ENCODE peak calls at places on chromosomes 13 and 19, in eight cellular contexts. I, M, R, V, H, D, T and Y are unnamed samples.

GRCh38 chr19:47518139-47518538 is 3.3 kb upstream of the NAPA start:
- DNase-seq in M (no peak), T (no peak), D (no peak), I (no peak), H (peak; percentile 26), V (peak; percentile 49), R (peak; percentile 90), Y (no peak)

GRCh38 chr19:1046836-1047695 is 7.2 kb downstream of the ABCA7 start:
- DNase-seq in H (peak; percentile 48), I (no peak), M (no peak), R (no peak), D (no peak), V (no peak), T (no peak), Y (no peak)

GRCh38 chr19:7799640-7800355 is 30.2 kb upstream of the EVI5L start:
- DNase-seq in M (peak; percentile 71), R (no peak), I (peak; percentile 94), D (peak; percentile 43), H (no peak), T (peak; percentile 82), V (peak; percentile 55), Y (peak; percentile 64)

GRCh38 chr13:98327326-98328314 is 150.6 kb upstream of the RNF113B start:
- DNase-seq in D (no peak), V (peak; percentile 88), I (no peak), H (no peak), R (no peak), T (peak; percentile 47), M (no peak), Y (no peak)

GRCh38 chr19:31725051-31725450 is 375.8 kb upstream of the TSHZ3 start:
- DNase-seq in T (peak; percentile 46), R (no peak), D (no peak), I (no peak), M (no peak), V (peak; percentile 45), H (no peak), Y (no peak)

GRCh38 chr13:48626077-48626449 is 27.7 kb upstream of the CYSLTR2 start:
- DNase-seq in D (no peak), T (peak; percentile 77), V (peak; percentile 80), M (no peak), R (no peak), H (no peak), I (no peak), Y (no peak)

GRCh38 chr13:80716610-80717081 is 375.7 kb upstream of the SPRY2 start:
- DNase-seq in V (no peak), I (no peak), T (no peak), R (no peak), M (peak; percentile 54), D (no peak), H (peak; percentile 57), Y (no peak)

GRCh38 chr19:35903550-35904179 is 1.3 kb downstream of the HCST start:
- DNase-seq in R (peak; percentile 84), D (peak; percentile 53), M (peak; percentile 73), V (peak; percentile 78), I (peak; percentile 59), T (peak; percentile 27), H (peak; percentile 85), Y (peak; percentile 83)

GRCh38 chr19:5804516-5805464 is at the start of gene NRTN:
- DNase-seq in T (no peak), D (no peak), I (peak; percentile 57), H (no peak), M (peak; percentile 79), R (no peak), V (no peak), Y (peak; percentile 85)

GRCh38 chr13:40583738-40584137 is 82.7 kb downstream of the FOXO1 start:
- DNase-seq in D (no peak), R (no peak), I (no peak), H (no peak), V (no peak), T (no peak), M (no peak), Y (no peak)

GRCh38 chr13:21413013-21413412 is 46.1 kb downstream of the ZDHHC20 start:
- DNase-seq in I (no peak), M (no peak), H (no peak), T (no peak), V (peak; percentile 23), R (no peak), D (no peak), Y (no peak)

GRCh38 chr19:49639401-49640112 is 386 bp downstream of the RRAS start:
- DNase-seq in M (no peak), I (no peak), R (no peak), V (no peak), D (no peak), H (no peak), T (no peak), Y (peak; percentile 39)

GRCh38 chr19:41957838-41958366 is 1.2 kb downstream of the RABAC1 start:
- DNase-seq in D (peak; percentile 57), V (peak; percentile 81), I (peak; percentile 87), M (peak; percentile 78), T (peak; percentile 82), R (no peak), H (peak; percentile 78), Y (no peak)
- H3K4me3 ChIP-seq in D (peak overlapping the region; percentile 93), V (peak overlapping the region; percentile 99), I (peak overlapping the region; percentile 88), M (peak overlapping the region; percentile 80), T (peak overlapping the region; percentile 94), R (peak overlapping the region; percentile 89), H (peak overlapping the region; percentile 92), Y (no peak overlapping the region)

DNA sequence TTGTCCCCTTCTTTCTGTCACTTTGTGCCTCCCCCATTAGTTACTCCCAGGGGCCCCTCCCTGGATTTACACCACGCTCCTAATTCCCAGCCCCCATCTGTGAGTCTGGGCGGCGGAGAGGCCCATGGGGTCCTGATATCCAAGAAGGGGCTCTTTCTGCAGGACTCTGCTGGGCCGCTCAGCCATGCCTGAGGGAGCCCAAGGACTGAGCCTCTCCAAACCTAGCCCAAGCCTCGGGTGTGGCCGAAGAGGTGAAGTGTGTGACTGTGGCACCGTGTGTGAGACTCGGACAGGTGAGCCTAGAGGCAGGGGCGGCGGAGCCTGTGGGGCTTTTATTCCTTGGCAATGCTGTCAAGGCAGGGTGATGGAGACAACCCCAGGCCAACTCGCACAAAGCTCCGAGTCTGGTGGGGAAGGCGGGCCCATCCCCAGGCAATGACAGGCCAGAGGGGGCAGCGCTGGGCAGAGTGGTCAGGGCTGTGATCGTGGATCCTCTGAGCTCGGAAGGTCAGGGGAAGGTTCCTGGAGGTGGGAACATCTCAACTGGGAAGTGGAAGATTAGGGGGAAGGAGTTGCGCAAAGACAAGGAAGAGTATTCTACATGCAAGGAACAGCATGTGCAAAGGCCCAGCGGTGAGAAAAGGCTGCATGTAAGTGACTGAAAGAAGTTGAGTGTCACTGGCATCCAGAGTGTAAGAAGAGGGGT is 1.6 kb downstream of the PLEKHG2 start:
- DNase-seq in M (no peak), V (no peak), H (peak; percentile 67), I (no peak), T (no peak), D (no peak), R (no peak), Y (peak; percentile 92)
- TF ChIP-seq CTCF in M (no peak), V (peak; percentile 20), H (no peak), I (peak; percentile 42), T (peak; percentile 38), D (peak; percentile 15), R (peak; percentile 18), Y (no peak)

GRCh38 chr19:3606690-3607289 is at the start of gene TBXA2R:
- DNase-seq in R (no peak), D (no peak), V (peak; percentile 66), I (peak; percentile 59), H (no peak), M (peak; percentile 79), T (peak; percentile 60), Y (peak; percentile 41)

GRCh38 chr19:3605361-3605760 is 1.3 kb downstream of the TBXA2R start:
- DNase-seq in V (no peak), I (no peak), T (no peak), M (no peak), H (no peak), R (no peak), D (no peak), Y (no peak)

GRCh38 chr19:3604987-3605343 is 1.7 kb downstream of the TBXA2R start:
- DNase-seq in M (no peak), V (no peak), T (no peak), D (no peak), H (no peak), R (peak; percentile 11), I (no peak), Y (no peak)

GRCh38 chr19:3606174-3606689 is 443 bp downstream of the TBXA2R start:
- DNase-seq in M (peak; percentile 85), I (peak; percentile 35), R (no peak), D (no peak), H (no peak), V (no peak), T (no peak), Y (no peak)

DNA sequence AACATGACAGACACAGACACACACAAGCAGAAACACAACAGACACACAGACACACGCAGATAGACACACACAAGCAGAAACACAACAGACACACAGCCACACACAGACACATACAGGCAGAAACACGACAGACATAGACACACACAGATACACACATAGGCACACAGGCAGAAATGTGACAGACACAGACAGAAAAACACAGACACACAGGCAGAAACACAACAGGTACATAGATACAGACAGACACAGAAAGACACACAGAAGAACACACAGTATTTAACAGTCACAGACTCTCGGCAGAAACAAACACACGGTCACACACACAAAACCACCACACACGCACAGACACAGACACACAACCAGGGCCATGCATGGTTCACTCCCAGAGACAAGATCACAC is 905 bp downstream of the TBXA2R start:
- DNase-seq in H (no peak), M (no peak), T (peak; percentile 11), I (no peak), D (no peak), V (no peak), R (no peak), Y (no peak)
- H3K4me3 ChIP-seq in H (peak overlapping the region; percentile 62), M (no peak overlapping the region), T (peak overlapping the region; percentile 76), I (peak overlapping the region; percentile 66), D (peak overlapping the region; percentile 37), V (peak overlapping the region; percentile 63), R (no peak overlapping the region), Y (peak overlapping the region; percentile 24)

DNA sequence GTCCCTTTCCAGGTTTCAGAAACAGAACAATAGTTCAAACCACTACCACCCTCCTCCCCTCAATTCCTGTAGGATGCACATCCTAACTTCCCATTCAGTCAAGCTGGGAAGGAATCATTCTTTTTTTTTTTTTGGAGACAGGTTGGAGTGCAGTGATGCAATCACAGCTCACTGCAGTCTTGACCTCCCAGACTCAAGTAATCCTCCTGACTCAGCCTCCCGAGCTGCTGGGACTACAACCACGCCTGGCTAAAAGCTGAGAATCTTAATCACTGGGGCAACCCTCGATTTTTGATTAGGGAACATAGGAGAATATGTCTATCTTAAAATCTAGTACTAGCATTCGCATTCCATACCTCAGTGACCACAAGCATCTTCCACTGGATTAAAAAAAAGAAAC is 146.2 kb downstream of the ABCC4 start:
- DNase-seq in T (peak; percentile 20), D (no peak), I (peak; percentile 38), V (no peak), M (no peak), H (no peak), R (no peak), Y (no peak)
- TF ChIP-seq CTCF in T (no peak), D (no peak), I (no peak), V (no peak), M (no peak), H (no peak), R (no peak), Y (no peak)

DNA sequence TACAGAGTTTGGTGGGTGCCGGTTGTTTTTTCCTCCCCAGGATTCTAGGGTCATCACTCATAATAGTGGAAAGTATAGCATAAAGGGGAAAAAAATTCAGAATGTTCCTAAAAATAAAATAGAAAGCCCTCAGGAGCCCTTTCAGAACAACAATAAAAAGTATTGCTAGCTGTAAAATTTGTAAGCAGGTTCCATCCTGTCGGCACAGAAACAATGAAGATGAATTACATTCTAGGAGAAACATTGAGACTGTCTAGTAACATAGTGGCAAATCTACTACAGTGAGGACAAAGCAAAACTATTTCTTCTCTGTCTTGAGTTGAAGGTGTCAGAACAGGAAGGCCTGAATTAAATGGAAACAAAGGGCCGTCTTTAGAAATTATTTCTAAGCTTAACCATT is 870.7 kb downstream of the PCDH9 start:
- DNase-seq in R (no peak), T (no peak), V (no peak), M (no peak), I (no peak), H (no peak), D (no peak), Y (no peak)
- H3K4me3 ChIP-seq in R (no peak overlapping the region), T (no peak overlapping the region), V (no peak overlapping the region), M (no peak overlapping the region), I (no peak overlapping the region), H (no peak overlapping the region), D (no peak overlapping the region), Y (no peak overlapping the region)